ENCODE peak calls at places on chromosome X, in six cellular contexts. One of them, this sample, is unnamed.

GRCh38 chrX:78957768-78958130 is 12.6 kb downstream of the P2RY10 start:
- DNase-seq in cardiac septum: no peak
- DNase-seq in pons: no peak
- DNase-seq in GM20000: peak; percentile 4
- DNase-seq in stimulated activated CD8-positive, alpha-beta memory T cell treated with anti-CD3 and anti-CD28 coated beads, Interleukin-15, amount 100 ng/mL, for 24 hours: no peak
- DNase-seq in suprapubic skin: no peak
- DNase-seq in this sample: no peak

GRCh38 chrX:8103655-8104054 is 67.4 kb downstream of the VCX2 start:
- DNase-seq in suprapubic skin: no peak
- DNase-seq in cardiac septum: no peak
- DNase-seq in GM20000: no peak
- DNase-seq in pons: no peak
- DNase-seq in stimulated activated CD8-positive, alpha-beta memory T cell treated with anti-CD3 and anti-CD28 coated beads, Interleukin-15, amount 100 ng/mL, for 24 hours: no peak
- DNase-seq in this sample: no peak

GRCh38 chrX:115911967-115912366 is 258.6 kb upstream of the AGTR2 start:
- DNase-seq in stimulated activated CD8-positive, alpha-beta memory T cell treated with anti-CD3 and anti-CD28 coated beads, Interleukin-15, amount 100 ng/mL, for 24 hours: no peak
- DNase-seq in cardiac septum: no peak
- DNase-seq in GM20000: no peak
- DNase-seq in suprapubic skin: no peak
- DNase-seq in pons: no peak
- DNase-seq in this sample: no peak

GRCh38 chrX:10404435-10404834 is 215.9 kb downstream of the MID1 start:
- DNase-seq in stimulated activated CD8-positive, alpha-beta memory T cell treated with anti-CD3 and anti-CD28 coated beads, Interleukin-15, amount 100 ng/mL, for 24 hours: no peak
- DNase-seq in suprapubic skin: no peak
- DNase-seq in GM20000: no peak
- DNase-seq in cardiac septum: no peak
- DNase-seq in pons: no peak
- DNase-seq in this sample: no peak

GRCh38 chrX:47796433-47796906 is 40.2 kb upstream of the ZNF81 start:
- DNase-seq in stimulated activated CD8-positive, alpha-beta memory T cell treated with anti-CD3 and anti-CD28 coated beads, Interleukin-15, amount 100 ng/mL, for 24 hours: no peak
- DNase-seq in pons: no peak
- DNase-seq in GM20000: no peak
- DNase-seq in cardiac septum: no peak
- DNase-seq in suprapubic skin: no peak
- DNase-seq in this sample: no peak

GRCh38 chrX:51459125-51459524 is 37.3 kb downstream of the NUDT11 start:
- DNase-seq in GM20000: no peak
- DNase-seq in pons: peak; percentile 2
- DNase-seq in stimulated activated CD8-positive, alpha-beta memory T cell treated with anti-CD3 and anti-CD28 coated beads, Interleukin-15, amount 100 ng/mL, for 24 hours: no peak
- DNase-seq in cardiac septum: no peak
- DNase-seq in suprapubic skin: no peak
- DNase-seq in this sample: no peak

GRCh38 chrX:19174401-19175025 is 52.2 kb upstream of the ADGRG2 start:
- DNase-seq in cardiac septum: no peak
- DNase-seq in suprapubic skin: no peak
- DNase-seq in stimulated activated CD8-positive, alpha-beta memory T cell treated with anti-CD3 and anti-CD28 coated beads, Interleukin-15, amount 100 ng/mL, for 24 hours: no peak
- DNase-seq in pons: no peak
- DNase-seq in GM20000: no peak
- DNase-seq in this sample: no peak

GRCh38 chrX:24646745-24647182 is 383 bp downstream of the PCYT1B start:
- DNase-seq in cardiac septum: no peak
- DNase-seq in stimulated activated CD8-positive, alpha-beta memory T cell treated with anti-CD3 and anti-CD28 coated beads, Interleukin-15, amount 100 ng/mL, for 24 hours: no peak
- DNase-seq in GM20000: no peak
- DNase-seq in suprapubic skin: no peak
- DNase-seq in pons: peak; percentile 76
- DNase-seq in this sample: peak; percentile 47

GRCh38 chrX:153032397-153033118 is 23.7 kb upstream of the PNMA3 start:
- DNase-seq in stimulated activated CD8-positive, alpha-beta memory T cell treated with anti-CD3 and anti-CD28 coated beads, Interleukin-15, amount 100 ng/mL, for 24 hours: peak; percentile 29
- DNase-seq in cardiac septum: peak; percentile 89
- DNase-seq in suprapubic skin: peak; percentile 83
- DNase-seq in pons: peak; percentile 19
- DNase-seq in GM20000: peak; percentile 84
- DNase-seq in this sample: peak; percentile 48

GRCh38 chrX:30170900-30171299 is 44.5 kb upstream of the MAGEB2 start:
- DNase-seq in cardiac septum: no peak
- DNase-seq in suprapubic skin: no peak
- DNase-seq in stimulated activated CD8-positive, alpha-beta memory T cell treated with anti-CD3 and anti-CD28 coated beads, Interleukin-15, amount 100 ng/mL, for 24 hours: no peak
- DNase-seq in GM20000: no peak
- DNase-seq in pons: no peak
- DNase-seq in this sample: no peak

GRCh38 chrX:11010476-11010875 is 100.7 kb upstream of the HCCS start:
- DNase-seq in pons: no peak
- DNase-seq in GM20000: no peak
- DNase-seq in suprapubic skin: no peak
- DNase-seq in cardiac septum: no peak
- DNase-seq in stimulated activated CD8-positive, alpha-beta memory T cell treated with anti-CD3 and anti-CD28 coated beads, Interleukin-15, amount 100 ng/mL, for 24 hours: no peak
- DNase-seq in this sample: no peak

GRCh38 chrX:133415276-133416105 is at the start of gene GPC4:
- DNase-seq in suprapubic skin: no peak
- DNase-seq in cardiac septum: no peak
- DNase-seq in GM20000: peak; percentile 12
- DNase-seq in pons: no peak
- DNase-seq in stimulated activated CD8-positive, alpha-beta memory T cell treated with anti-CD3 and anti-CD28 coated beads, Interleukin-15, amount 100 ng/mL, for 24 hours: no peak
- DNase-seq in this sample: peak; percentile 9

This sample was measured in nucleus accumbens.